ENCODE peak calls at places on chromosome 15, in seven cellular contexts. Z is neural crest cell; B is EL; G is RWPE1; R is uterus; Y is D341Med; F is stimulated activated CD4-positive, alpha-beta T cell treated with anti-CD3 and anti-CD28 coated beads, TNF-alpha, amount 100 ng/mL, for 24 hours. J is an unnamed sample.

GRCh38 chr15:25687689-25688088 is 175.4 kb downstream of the ATP10A start:
- DNase-seq in B (no peak), R (no peak), F (no peak), Y (no peak), Z (no peak), G (no peak), J (no peak)

GRCh38 chr15:67953286-67953685 is 100.8 kb upstream of the PIAS1 start:
- DNase-seq in F (no peak), B (no peak), R (no peak), G (no peak), Y (no peak), Z (no peak), J (no peak)

GRCh38 chr15:42427429-42428223 is 63.3 kb downstream of the ZNF106 start:
- DNase-seq in F (no peak), R (no peak), B (peak), G (no peak), Y (no peak), Z (no peak), J (no peak)

GRCh38 chr15:64515196-64515595 is 54.8 kb downstream of the ZNF609 start:
- DNase-seq in F (no peak), G (peak), B (no peak), Y (no peak), Z (no peak), R (no peak), J (no peak)

GRCh38 chr15:60507596-60508424 is 28.9 kb upstream of the ICE2 start:
- DNase-seq in B (peak), G (peak), Y (peak), R (no peak), F (peak), Z (peak), J (peak)

GRCh38 chr15:84894743-84895425 is 10.4 kb downstream of the SLC28A1 start:
- DNase-seq in Y (no peak), R (no peak), B (peak), F (no peak), G (no peak), Z (no peak), J (no peak)

GRCh38 chr15:85443593-85444328 is 63.4 kb downstream of the AKAP13 start:
- DNase-seq in Y (peak), F (no peak), B (peak), R (no peak), Z (no peak), G (peak), J (peak)

GRCh38 chr15:76904461-76905012 is 603 bp downstream of the SCAPER start:
- DNase-seq in F (no peak), G (peak), R (no peak), B (peak), Y (no peak), Z (peak), J (no peak)

GRCh38 chr15:40072216-40072990 is 33.4 kb upstream of the SRP14 start:
- DNase-seq in B (no peak), F (no peak), Y (no peak), Z (no peak), G (no peak), R (no peak), J (no peak)

GRCh38 chr15:63349156-63349555 is 32.5 kb downstream of the CA12 start:
- DNase-seq in R (no peak), Z (no peak), F (no peak), Y (no peak), B (no peak), G (peak), J (no peak)

GRCh38 chr15:82903511-82903910 is 49.0 kb downstream of the HOMER2 start:
- DNase-seq in Y (no peak), F (no peak), G (no peak), R (no peak), B (no peak), Z (no peak), J (no peak)

GRCh38 chr15:84142888-84143337 is 92.7 kb upstream of the GOLGA6L4 start:
- DNase-seq in B (peak), Z (peak), G (peak), R (peak), Y (peak), F (peak), J (peak)

GRCh38 chr15:101506491-101506890 is 17.0 kb upstream of the PCSK6 start:
- DNase-seq in Z (no peak), F (no peak), R (no peak), Y (no peak), G (no peak), B (no peak), J (no peak)

GRCh38 chr15:70789213-70789612 is 25.9 kb upstream of the UACA start:
- DNase-seq in B (peak), R (no peak), Y (no peak), G (no peak), Z (no peak), F (no peak), J (no peak)

GRCh38 chr15:101537681-101538080 is 48.2 kb upstream of the PCSK6 start:
- DNase-seq in Y (no peak), R (no peak), G (no peak), Z (no peak), B (no peak), F (no peak), J (peak)

GRCh38 chr15:28989239-28989830 is 103.6 kb downstream of the APBA2 start:
- DNase-seq in F (no peak), R (no peak), Y (no peak), Z (no peak), G (no peak), B (peak), J (no peak)

GRCh38 chr15:90915216-90915807 is 12.2 kb downstream of the MAN2A2 start:
- DNase-seq in G (no peak), Z (no peak), Y (no peak), B (no peak), R (no peak), F (no peak), J (no peak)

GRCh38 chr15:26670116-26670515 is 102.8 kb downstream of the GABRB3 start:
- DNase-seq in B (no peak), R (no peak), F (no peak), Y (no peak), Z (no peak), G (no peak), J (no peak)

GRCh38 chr15:83858820-83859505 is 205.0 kb downstream of the ADAMTSL3 start:
- DNase-seq in R (no peak), G (no peak), B (no peak), Y (no peak), F (no peak), Z (no peak), J (no peak)

GRCh38 chr15:91342091-91342490 is 242.0 kb downstream of the SV2B start:
- DNase-seq in F (no peak), G (no peak), Y (no peak), B (no peak), R (no peak), Z (no peak), J (no peak)

GRCh38 chr15:69538381-69538780 is 85.8 kb downstream of the RPLP1 start:
- DNase-seq in Z (no peak), R (no peak), B (no peak), F (no peak), G (no peak), Y (no peak), J (no peak)

GRCh38 chr15:36221992-36222391 is 357.4 kb upstream of the CDIN1 start:
- DNase-seq in Y (no peak), Z (no peak), R (no peak), F (no peak), B (no peak), G (no peak), J (no peak)

J was measured in COLO829.